ENCODE peak calls at places on chromosomes 16 and 17, in eight cellular contexts. U is cerebellar nuclear complex; E is activated CD4-positive, alpha-beta T cell treated with anti-CD3 and anti-CD28 coated beads, Interleukin-2, amount 10 ng/mL, durations not matched to agents 24 days and 14 days; X is GM04504; G is fibroblast of gingiva; W is RKO; Q is colonic mucosa; B is A549. L is an unnamed sample.

GRCh38 chr16:68144008-68144407 is 58.8 kb downstream of the NFATC3 start:
- DNase-seq in G (no peak), X (no peak), W (no peak), Q (no peak), U (no peak), B (no peak), E (no peak), L (no peak)

GRCh38 chr16:69310479-69311114 is 553 bp upstream of the VPS4A start:
- DNase-seq in G (no peak), W (no peak), U (no peak), X (no peak), B (no peak), Q (no peak), E (no peak), L (no peak)

GRCh38 chr16:84144301-84144858 is 597 bp downstream of the HSDL1 start:
- DNase-seq in E (peak; percentile 86), X (no peak), Q (peak; percentile 45), U (no peak), B (peak; percentile 14), G (no peak), W (peak; percentile 17), L (peak; percentile 18)

GRCh38 chr17:72985882-72986720 is 106.4 kb downstream of the SLC39A11 start:
- DNase-seq in Q (peak; percentile 76), B (peak; percentile 79), W (peak; percentile 53), X (peak; percentile 58), E (peak; percentile 86), U (no peak), G (peak; percentile 67), L (peak; percentile 85)

GRCh38 chr17:56771563-56771962 is 62.2 kb downstream of the C17orf67 start:
- DNase-seq in B (no peak), U (no peak), E (no peak), X (no peak), G (no peak), W (no peak), Q (no peak), L (no peak)

GRCh38 chr17:40191237-40192208 is 14.3 kb downstream of the RAPGEFL1 start:
- DNase-seq in Q (peak; percentile 66), G (peak; percentile 69), W (no peak), U (no peak), X (peak; percentile 59), E (peak; percentile 91), B (peak; percentile 86), L (peak; percentile 80)

GRCh38 chr16:68257251-68257905 is 6.9 kb upstream of the SLC7A6 start:
- DNase-seq in W (no peak), E (peak; percentile 78), G (no peak), U (no peak), B (no peak), X (no peak), Q (peak; percentile 59), L (peak; percentile 11)

GRCh38 chr17:63827801-63828221 is 348 bp upstream of the FTSJ3 start:
- DNase-seq in G (no peak), X (no peak), E (no peak), W (no peak), Q (no peak), B (no peak), U (no peak), L (no peak)

GRCh38 chr17:43389022-43389947 is 9.5 kb upstream of the ARL4D start:
- DNase-seq in G (peak; percentile 89), B (peak; percentile 88), W (peak; percentile 88), U (no peak), E (peak; percentile 93), Q (peak; percentile 90), X (peak; percentile 77), L (peak; percentile 84)

GRCh38 chr17:36592711-36593321 is 1.1 kb downstream of the DHRS11 start:
- DNase-seq in B (no peak), Q (peak; percentile 81), U (no peak), G (no peak), X (no peak), W (no peak), E (no peak), L (no peak)

GRCh38 chr16:10751291-10751697 is 7.7 kb downstream of the NUBP1 start:
- DNase-seq in X (no peak), B (no peak), E (no peak), W (no peak), Q (no peak), U (no peak), G (no peak), L (no peak)

GRCh38 chr16:1940273-1941161 is 2.5 kb downstream of the MSRB1 start:
- DNase-seq in W (no peak), Q (peak; percentile 58), X (no peak), E (no peak), G (no peak), U (no peak), B (no peak), L (no peak)

GRCh38 chr17:63189082-63189481 is 223.0 kb downstream of the TANC2 start:
- DNase-seq in X (no peak), G (peak; percentile 65), B (peak; percentile 25), E (no peak), Q (no peak), W (peak; percentile 66), U (no peak), L (peak; percentile 62)

GRCh38 chr16:30658731-30659506 is 688 bp downstream of the FBRS start:
- DNase-seq in Q (peak; percentile 84), X (peak; percentile 96), U (peak; percentile 64), B (peak; percentile 99), W (peak; percentile 97), E (no peak), G (peak; percentile 98), L (peak; percentile 99)